ENCODE peak calls at places on chromosomes 4 and X, in five cellular contexts. T is HEK293T, Z is H1, G is GM12878, L is HepG2. A is an unnamed sample.

GRCh38 chr4:1496116-1496642 is 89.9 kb upstream of the NKX1-1 start:
- DNase-seq in T (no peak), G (no peak), L (no peak), Z (no peak), A (no peak)

GRCh38 chr4:99624141-99624719 is 33.4 kb downstream of the C4orf54 start:
- DNase-seq in L (no peak), Z (no peak), G (no peak), T (no peak), A (no peak)

GRCh38 chr4:3721186-3721585 is 45.0 kb upstream of the ADRA2C start:
- DNase-seq in L (no peak), G (no peak), T (no peak), Z (no peak), A (no peak)

GRCh38 chr4:28254003-28254402 is 1393.4 kb downstream of the STIM2 start:
- DNase-seq in T (no peak), Z (no peak), L (no peak), G (no peak), A (no peak)

GRCh38 chr4:30386266-30386895 is 333.8 kb upstream of the PCDH7 start:
- DNase-seq in G (no peak), T (no peak), Z (no peak), L (no peak), A (no peak)

GRCh38 chrX:17474892-17475291 is 99.9 kb downstream of the NHS start:
- DNase-seq in T (no peak), Z (no peak), G (no peak), L (no peak), A (no peak)

GRCh38 chr4:15343000-15343399 is 84.8 kb upstream of the C1QTNF7 start:
- DNase-seq in L (no peak), T (no peak), Z (no peak), G (no peak), A (no peak)

GRCh38 chr4:86358176-86358701 is 1.6 kb downstream of the MAPK10 start:
- DNase-seq in T (no peak), Z (no peak), L (no peak), G (no peak), A (no peak)

GRCh38 chr4:120659626-120660170 is 262.8 kb downstream of the PRDM5 start:
- DNase-seq in G (no peak), Z (no peak), L (no peak), T (no peak), A (no peak)

GRCh38 chrX:100747090-100747489 is 15.2 kb upstream of the SYTL4 start:
- DNase-seq in T (no peak), Z (no peak), G (no peak), L (no peak), A (no peak)

GRCh38 chr4:140372607-140373327 is 679 bp upstream of the SCOC start:
- DNase-seq in T (peak; percentile 42), L (peak; percentile 16), Z (no peak), G (peak; percentile 28), A (no peak)

GRCh38 chr4:127479031-127479622 is 153.6 kb upstream of the INTU start:
- DNase-seq in T (peak; percentile 10), G (no peak), L (peak; percentile 5), Z (no peak), A (peak; percentile 18)

GRCh38 chr4:1783970-1784369 is 9.1 kb upstream of the FGFR3 start:
- DNase-seq in Z (no peak), G (no peak), T (no peak), L (no peak), A (no peak)

DNA sequence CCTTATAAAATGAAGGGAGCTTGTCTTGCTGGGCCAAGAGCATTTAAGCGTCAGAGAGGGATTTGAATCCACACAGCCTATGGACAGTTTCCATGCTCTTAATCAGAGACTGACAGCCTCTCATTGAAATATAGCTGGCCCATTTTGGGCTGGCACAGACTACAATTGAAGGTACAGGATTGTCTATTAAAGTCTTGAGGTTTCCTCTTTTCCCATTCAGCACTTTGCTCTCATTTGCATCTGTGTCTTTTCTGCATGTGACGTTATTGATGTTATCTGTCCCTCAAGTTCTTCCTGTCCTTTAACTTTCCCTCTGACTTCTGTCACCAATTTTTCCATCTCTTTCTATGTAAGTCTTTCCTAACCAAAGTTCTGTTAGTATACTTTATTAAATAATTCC is 133.3 kb upstream of the SFRP2 start:
- DNase-seq in T (no peak), Z (no peak), L (no peak), G (no peak), A (no peak)
- TF ChIP-seq SUZ12 in T (no peak), Z (no peak), L (no peak), G (no peak), A (no peak)

GRCh38 chr4:169309326-169309967 is 38.7 kb upstream of the SH3RF1 start:
- DNase-seq in Z (no peak), G (no peak), L (no peak), T (no peak), A (no peak)

GRCh38 chr4:169305173-169305572 is 34.4 kb upstream of the SH3RF1 start:
- DNase-seq in Z (no peak), T (no peak), L (no peak), G (no peak), A (no peak)

GRCh38 chr4:169305651-169306050 is 34.9 kb upstream of the SH3RF1 start:
- DNase-seq in T (no peak), Z (no peak), G (no peak), L (no peak), A (no peak)

GRCh38 chr4:169311643-169312365 is 41.0 kb upstream of the SH3RF1 start:
- DNase-seq in G (peak; percentile 30), Z (peak; percentile 25), T (peak; percentile 72), L (peak; percentile 73), A (peak; percentile 57)

GRCh38 chr4:169307581-169307980 is 36.8 kb upstream of the SH3RF1 start:
- DNase-seq in G (no peak), L (peak; percentile 20), T (no peak), Z (no peak), A (no peak)
- TF ChIP-seq SUZ12 in G (no peak), L (no peak), T (no peak), Z (no peak), A (no peak)

GRCh38 chrX:39857780-39858179 is 240.0 kb downstream of the BCOR start:
- DNase-seq in L (no peak), Z (no peak), G (no peak), T (no peak), A (no peak)
- TF ChIP-seq SUZ12 in L (no peak), Z (no peak), G (no peak), T (no peak), A (no peak)

GRCh38 chrX:153549807-153550206 is 32.4 kb downstream of the ATP2B3 start:
- DNase-seq in T (no peak), Z (no peak), L (no peak), G (no peak), A (no peak)

GRCh38 chrX:153554519-153555167 is 37.2 kb downstream of the ATP2B3 start:
- DNase-seq in T (peak; percentile 81), L (peak; percentile 27), G (no peak), Z (no peak), A (no peak)

GRCh38 chrX:153549231-153549630 is 31.8 kb downstream of the ATP2B3 start:
- DNase-seq in Z (no peak), L (no peak), T (no peak), G (no peak), A (no peak)

GRCh38 chrX:153546386-153546785 is 28.9 kb downstream of the ATP2B3 start:
- DNase-seq in G (no peak), Z (no peak), L (no peak), T (no peak), A (no peak)

DNA sequence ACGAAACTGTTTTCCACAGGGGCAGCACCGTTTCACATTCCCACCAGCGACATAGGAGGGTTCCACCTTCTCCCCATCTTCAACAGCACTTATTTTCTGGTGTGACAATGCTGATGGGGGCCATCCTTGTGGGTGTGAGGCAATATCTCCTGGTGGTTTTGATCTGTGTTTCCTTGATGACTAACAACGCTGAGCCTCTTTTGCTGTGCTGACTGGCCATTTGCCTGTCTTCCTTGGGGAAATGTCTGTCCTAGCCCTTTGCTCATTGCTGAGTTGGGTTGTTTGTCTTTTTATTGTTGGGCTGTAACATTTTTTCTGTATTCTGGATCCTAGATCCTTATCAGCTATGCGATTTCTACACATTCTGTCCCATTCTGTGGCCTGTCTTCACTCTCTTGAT is 33.7 kb downstream of the ATP2B3 start:
- DNase-seq in G (no peak), L (no peak), T (no peak), Z (no peak), A (no peak)
- TF ChIP-seq SUZ12 in G (no peak), L (no peak), T (no peak), Z (no peak), A (no peak)

GRCh38 chr4:77699731-77700210 is 94.2 kb downstream of the CXCL13 start:
- DNase-seq in T (peak; percentile 21), G (no peak), Z (no peak), L (peak; percentile 74), A (peak; percentile 30)

GRCh38 chr4:77695769-77696168 is 90.1 kb downstream of the CXCL13 start:
- DNase-seq in G (no peak), L (peak; percentile 56), T (no peak), Z (no peak), A (no peak)

GRCh38 chr4:77701111-77701510 is 95.5 kb downstream of the CXCL13 start:
- DNase-seq in T (no peak), G (no peak), Z (no peak), L (no peak), A (no peak)

GRCh38 chr4:77692847-77693432 is 87.3 kb downstream of the CXCL13 start:
- DNase-seq in G (no peak), T (no peak), L (no peak), Z (no peak), A (no peak)

DNA sequence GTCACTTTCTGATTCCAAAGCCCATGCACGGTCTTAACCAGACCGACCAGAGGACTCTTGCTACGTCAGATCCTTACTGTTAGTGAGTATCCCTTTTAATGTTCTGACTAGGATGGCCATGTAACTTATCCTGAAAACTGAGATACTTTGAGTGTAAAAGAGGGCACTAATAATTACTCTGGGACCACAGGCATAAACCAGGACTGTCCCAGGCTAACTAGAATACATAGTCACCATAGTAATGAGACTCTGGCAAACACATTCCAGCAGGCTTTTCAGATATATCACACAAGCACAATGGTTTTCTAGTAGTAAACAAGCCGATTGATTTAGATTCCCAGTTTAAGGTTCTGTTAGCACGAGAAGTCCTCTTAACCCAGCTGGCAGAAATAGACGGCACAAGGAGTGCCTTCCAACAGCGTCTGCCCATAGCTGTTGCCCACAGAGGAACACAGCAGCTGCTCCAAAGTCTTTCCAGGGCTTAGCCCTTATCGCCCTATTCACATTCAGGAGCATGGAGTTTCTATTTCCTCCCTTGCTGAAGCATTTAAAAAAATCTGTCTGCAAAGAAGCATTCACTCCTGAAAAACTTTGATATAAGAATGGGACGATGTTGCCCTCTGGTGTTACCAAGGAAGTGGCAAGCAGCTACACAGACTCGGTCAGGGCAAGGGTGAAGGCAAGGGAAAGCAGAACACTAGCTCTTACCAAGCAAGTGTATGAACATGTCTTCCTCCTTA is 92.4 kb downstream of the CXCL13 start:
- DNase-seq in T (peak; percentile 25), G (no peak), L (peak; percentile 34), Z (no peak), A (peak; percentile 27)
- TF ChIP-seq SUZ12 in T (no peak), G (no peak), L (no peak), Z (no peak), A (no peak)

GRCh38 chr4:7584760-7585159 is 150.0 kb upstream of the PSAPL1 start:
- DNase-seq in Z (no peak), G (no peak), T (no peak), L (no peak), A (no peak)

GRCh38 chr4:7584133-7584532 is 149.4 kb upstream of the PSAPL1 start:
- DNase-seq in G (no peak), L (no peak), T (no peak), Z (no peak), A (no peak)

GRCh38 chr4:7585768-7586167 is 151.0 kb upstream of the PSAPL1 start:
- DNase-seq in G (no peak), T (no peak), Z (no peak), L (no peak), A (no peak)

GRCh38 chr4:7582313-7583096 is 147.8 kb upstream of the PSAPL1 start:
- DNase-seq in L (no peak), G (no peak), T (no peak), Z (no peak), A (no peak)

GRCh38 chr4:7581477-7581876 is 146.7 kb upstream of the PSAPL1 start:
- DNase-seq in Z (peak; percentile 17), G (no peak), T (peak; percentile 59), L (no peak), A (peak; percentile 62)
- TF ChIP-seq SUZ12 in Z (no peak), G (no peak), T (no peak), L (no peak), A (no peak)

A was measured in NT2/D1.